ENCODE peak calls at places on chromosomes 11 and 22, in eight cellular contexts. I is mucosa of descending colon, W is GM23338, Z is AG04450, X is Karpas-422, M is left ventricle myocardium inferior, S is small intestine, J is astrocyte of the spinal cord. O is an unnamed sample.
A peak's percentile ranks its signal among the peaks of the same experiment; 100 is the strongest.

GRCh38 chr11:59206635-59207034 is 6.1 kb downstream of the MPEG1 start:
- DNase-seq in S (peak; percentile 66), J (no peak), W (peak; percentile 73), I (no peak), Z (no peak), X (peak; percentile 72), M (no peak), O (peak; percentile 31)

GRCh38 chr11:3022982-3023381 is 30.9 kb upstream of the NAP1L4 start:
- DNase-seq in S (no peak), J (peak; percentile 83), I (no peak), Z (peak; percentile 13), M (no peak), W (no peak), X (no peak), O (peak; percentile 67)

GRCh38 chr11:18986744-18987143 is 47.5 kb upstream of the MRGPRX1 start:
- DNase-seq in S (no peak), W (no peak), X (no peak), I (no peak), M (no peak), Z (no peak), J (no peak), O (no peak)

GRCh38 chr11:11157201-11157600 is 195.8 kb downstream of the CSNK2A3 start:
- DNase-seq in Z (no peak), J (peak; percentile 5), W (peak; percentile 84), X (peak; percentile 89), S (no peak), M (no peak), I (no peak), O (peak; percentile 28)

GRCh38 chr22:19962909-19963806 is 21.5 kb upstream of the TXNRD2 start:
- DNase-seq in Z (no peak), S (peak; percentile 98), X (no peak), M (no peak), J (no peak), I (peak; percentile 94), W (peak; percentile 86), O (peak; percentile 56)

GRCh38 chr22:20058989-20059770 is 20.9 kb upstream of the DGCR8 start:
- DNase-seq in W (no peak), Z (no peak), X (no peak), S (no peak), J (no peak), M (no peak), I (no peak), O (peak; percentile 85)

GRCh38 chr22:19546680-19547079 is 22.5 kb upstream of the CLDN5 start:
- DNase-seq in X (no peak), M (no peak), I (no peak), S (no peak), Z (no peak), J (no peak), W (no peak), O (no peak)

GRCh38 chr11:73085189-73085875 is 56.8 kb downstream of the FCHSD2 start:
- DNase-seq in M (no peak), W (no peak), I (no peak), S (no peak), X (no peak), Z (no peak), J (peak; percentile 1), O (no peak)

GRCh38 chr11:112453601-112454577 is 193.2 kb upstream of the PLET1 start:
- DNase-seq in S (peak; percentile 24), Z (no peak), W (peak; percentile 78), J (peak; percentile 8), I (peak; percentile 53), M (no peak), X (peak; percentile 68), O (peak; percentile 44)

GRCh38 chr11:69640260-69640994 is 529 bp upstream of the CCND1 start:
- DNase-seq in Z (no peak), J (no peak), I (peak; percentile 67), X (peak; percentile 46), S (peak; percentile 51), W (peak; percentile 50), M (peak; percentile 44), O (peak; percentile 52)
- H3K4me3 ChIP-seq in Z (peak overlapping the region; percentile 99), J (peak overlapping the region; percentile 89), I (no peak overlapping the region), X (no peak overlapping the region), S (peak overlapping the region; percentile 81), W (peak overlapping the region; percentile 91), M (peak overlapping the region; percentile 96), O (peak overlapping the region; percentile 88)

DNA sequence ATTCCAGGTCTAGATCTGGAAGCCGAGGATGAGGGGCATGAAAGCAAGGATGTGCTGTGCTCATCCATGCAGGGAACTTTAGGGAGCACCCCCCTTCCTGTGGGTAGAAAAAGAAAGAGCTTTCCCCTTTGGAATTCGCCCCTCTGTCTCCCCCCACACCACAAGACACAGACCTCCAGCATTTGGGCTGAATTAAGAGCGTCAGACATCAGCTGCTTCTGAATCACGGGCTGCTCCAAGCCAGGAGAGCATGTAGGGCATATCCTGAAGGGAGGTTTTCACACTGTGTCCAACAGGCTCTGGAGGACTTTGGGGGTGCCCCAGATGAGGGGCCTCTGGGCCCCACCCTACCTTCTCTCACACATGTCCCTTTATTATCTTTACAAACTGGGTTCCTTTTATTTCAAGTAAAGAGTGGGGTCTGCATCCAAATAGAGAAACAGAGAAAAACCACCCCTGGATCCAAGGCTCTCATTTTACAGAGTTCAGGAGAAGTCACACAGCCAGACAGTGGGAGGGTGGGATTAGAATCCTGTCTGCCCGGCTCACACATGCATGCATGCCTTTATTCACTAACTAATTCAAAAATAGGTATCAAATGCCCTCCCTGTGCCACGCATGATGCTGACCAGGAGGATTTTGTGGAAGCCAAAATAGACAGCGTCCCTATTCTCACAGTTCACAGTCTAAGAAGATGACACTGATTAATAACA is 52.8 kb downstream of the LRRC32 start:
- DNase-seq in M (no peak), I (no peak), S (no peak), W (no peak), J (peak; percentile 43), Z (no peak), X (no peak), O (peak; percentile 75)
- H3K4me3 ChIP-seq in M (no peak overlapping the region), I (no peak overlapping the region), S (no peak overlapping the region), W (no peak overlapping the region), J (no peak overlapping the region), Z (no peak overlapping the region), X (no peak overlapping the region), O (no peak overlapping the region)

DNA sequence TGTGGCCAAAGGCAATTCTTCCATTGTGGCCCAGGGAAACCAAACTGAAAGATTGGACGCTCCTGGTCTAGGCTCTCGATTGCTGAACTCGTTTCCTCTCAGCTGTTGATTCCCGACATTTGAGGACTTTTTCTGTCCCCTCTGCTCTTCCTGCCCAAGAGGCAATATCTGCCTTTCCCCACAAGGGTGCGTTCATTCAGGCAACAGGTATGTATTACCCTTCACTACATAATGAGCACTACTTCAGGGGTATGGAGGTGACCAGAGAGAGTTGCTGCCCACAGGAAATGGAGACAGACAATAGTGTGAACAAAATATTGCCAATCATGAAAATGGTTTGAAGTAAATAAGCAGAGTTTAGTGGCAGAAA is 8.2 kb downstream of the PTH start:
- DNase-seq in I (no peak), J (no peak), W (peak; percentile 75), M (no peak), Z (no peak), S (peak; percentile 25), X (peak; percentile 63), O (no peak)
- H3K4me3 ChIP-seq in I (no peak overlapping the region), J (no peak overlapping the region), W (peak overlapping the region; percentile 43), M (peak overlapping the region; percentile 52), Z (no peak overlapping the region), S (no peak overlapping the region), X (no peak overlapping the region), O (no peak overlapping the region)

GRCh38 chr11:83056204-83056603 is 15.5 kb downstream of the RAB30 start:
- DNase-seq in M (no peak), J (no peak), Z (no peak), X (no peak), W (no peak), I (no peak), S (no peak), O (no peak)
- H3K4me3 ChIP-seq in M (no peak overlapping the region), J (no peak overlapping the region), Z (no peak overlapping the region), X (no peak overlapping the region), W (no peak overlapping the region), I (no peak overlapping the region), S (no peak overlapping the region), O (no peak overlapping the region)

DNA sequence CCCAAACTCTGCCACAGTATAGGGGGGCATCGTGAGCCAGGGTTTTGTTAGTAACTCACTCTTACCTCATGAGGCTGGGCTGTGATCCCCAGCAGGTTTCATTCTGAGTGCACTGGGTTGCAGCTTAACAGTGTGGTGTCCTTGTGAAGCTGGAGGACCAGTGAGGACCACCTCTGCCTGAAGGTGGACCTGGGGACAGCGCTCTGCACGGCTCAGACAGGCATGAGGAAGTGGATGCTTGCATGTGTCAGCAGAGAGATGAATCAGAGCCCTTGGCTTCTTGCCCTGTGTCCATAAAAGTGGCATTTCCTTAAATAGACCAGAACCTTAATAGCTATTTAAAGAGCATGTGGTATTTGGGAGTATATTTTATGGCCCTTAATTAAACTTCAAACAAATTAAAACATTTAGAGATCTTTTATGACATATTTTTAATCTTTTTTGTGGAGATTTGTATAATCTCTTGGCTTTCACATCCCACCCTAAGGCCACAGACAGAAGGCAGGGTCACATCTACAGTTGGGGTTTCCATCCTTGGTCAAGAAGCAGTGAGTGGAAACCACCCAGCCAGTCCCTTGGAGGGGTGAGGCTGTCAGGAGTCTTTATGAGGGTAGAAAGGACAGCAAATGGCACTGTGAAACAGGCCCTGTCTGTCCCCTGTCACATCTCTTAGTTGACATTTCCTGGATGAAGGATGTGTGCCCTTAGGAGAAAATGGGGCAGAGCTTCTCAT is 24.8 kb upstream of the ADORA2A start:
- DNase-seq in W (no peak), I (peak; percentile 70), J (peak; percentile 89), X (peak; percentile 93), Z (peak; percentile 60), S (peak; percentile 96), M (peak; percentile 57), O (peak; percentile 97)
- H3K4me3 ChIP-seq in W (no peak overlapping the region), I (no peak overlapping the region), J (no peak overlapping the region), X (peak overlapping the region; percentile 59), Z (no peak overlapping the region), S (no peak overlapping the region), M (peak overlapping the region; percentile 47), O (no peak overlapping the region)

DNA sequence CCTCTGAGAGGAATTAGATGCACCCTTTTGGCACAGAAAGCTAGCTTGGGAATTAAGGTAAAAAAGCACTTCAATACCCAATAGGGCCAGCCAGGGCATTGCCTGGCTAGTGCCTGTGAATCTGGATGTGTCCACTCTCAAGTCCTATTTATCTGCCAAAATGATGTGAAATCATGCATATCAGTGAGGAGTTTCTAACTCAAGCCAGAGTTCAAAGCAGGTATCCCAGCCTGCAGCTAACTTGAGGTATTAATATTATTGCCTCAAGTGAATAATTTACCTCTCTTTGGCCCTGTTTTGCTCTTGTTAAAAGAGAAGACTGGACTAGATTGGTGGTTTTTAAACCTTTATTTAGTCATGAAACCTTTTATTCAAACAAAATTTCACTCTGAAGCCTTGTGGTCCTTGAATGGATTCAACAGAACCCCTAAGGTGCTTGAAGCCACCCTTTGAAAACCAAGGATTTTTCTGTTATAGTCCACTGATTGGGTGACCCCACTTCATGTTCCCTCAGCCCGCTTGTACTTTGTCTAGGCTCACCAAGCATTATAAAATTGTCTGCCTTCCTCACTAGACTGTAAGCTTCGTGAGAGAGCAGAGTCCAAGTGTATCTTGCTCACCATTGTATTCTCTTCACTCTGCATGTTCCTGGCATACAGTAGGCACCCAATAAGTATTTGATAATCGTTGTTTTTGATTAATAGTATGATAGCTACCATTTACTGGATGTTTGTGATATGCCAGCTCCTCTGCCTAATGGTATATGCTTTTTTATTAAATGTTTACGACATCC is 4.5 kb downstream of the RNF121 start:
- DNase-seq in I (no peak), Z (no peak), M (no peak), W (no peak), S (peak; percentile 70), J (no peak), X (no peak), O (no peak)
- H3K4me3 ChIP-seq in I (no peak overlapping the region), Z (no peak overlapping the region), M (no peak overlapping the region), W (no peak overlapping the region), S (no peak overlapping the region), J (no peak overlapping the region), X (no peak overlapping the region), O (no peak overlapping the region)

O was measured in fibroblast of villous mesenchyme.